ENCODE peak calls at places on chromosome 6, in six cellular contexts. B is H1, P is NCI-H2171, O is GM23248, W is left lung, G is ELR. Y is an unnamed sample.

GRCh38 chr6:135875446-135875845 is 23.9 kb downstream of the PDE7B start:
- DNase-seq in O (no peak), W (no peak), B (no peak), P (no peak), G (no peak), Y (no peak)

GRCh38 chr6:139765825-139766285 is 391.4 kb upstream of the CITED2 start:
- DNase-seq in P (no peak), B (no peak), G (peak), O (no peak), W (no peak), Y (no peak)

GRCh38 chr6:116059713-116060571 is 749 bp downstream of the FRK start:
- DNase-seq in B (no peak), P (no peak), G (no peak), W (peak), O (peak), Y (no peak)

GRCh38 chr6:16756660-16757270 is 4.5 kb downstream of the ATXN1 start:
- DNase-seq in O (no peak), B (no peak), W (no peak), G (no peak), P (no peak), Y (no peak)

GRCh38 chr6:32148722-32149576 is 2.8 kb downstream of the PRRT1 start:
- DNase-seq in O (peak), G (no peak), B (peak), P (no peak), W (peak), Y (no peak)

GRCh38 chr6:39068391-39068790 is 19.8 kb downstream of the GLP1R start:
- DNase-seq in G (no peak), O (no peak), W (no peak), B (no peak), P (no peak), Y (no peak)

GRCh38 chr6:31163922-31164321 is 5.5 kb downstream of the TCF19 start:
- DNase-seq in O (no peak), W (no peak), B (no peak), G (no peak), P (no peak), Y (no peak)

GRCh38 chr6:4780360-4780812 is 4.2 kb downstream of the CDYL start:
- DNase-seq in G (peak), B (no peak), O (peak), W (no peak), P (no peak), Y (no peak)

GRCh38 chr6:24931752-24932691 is 3.7 kb downstream of the RIPOR2 start:
- DNase-seq in O (peak), W (no peak), G (peak), B (no peak), P (no peak), Y (no peak)

GRCh38 chr6:28710466-28711191 is 184.9 kb downstream of the GPX5 start:
- DNase-seq in G (peak), P (no peak), O (no peak), W (no peak), B (peak), Y (no peak)

GRCh38 chr6:125940691-125941090 is 15.9 kb upstream of the HINT3 start:
- DNase-seq in B (no peak), P (no peak), O (peak), W (no peak), G (peak), Y (no peak)

GRCh38 chr6:38938741-38939140 is 109.8 kb upstream of the GLP1R start:
- DNase-seq in P (no peak), W (no peak), O (no peak), B (no peak), G (no peak), Y (no peak)

GRCh38 chr6:163180874-163181541 is 233.5 kb upstream of the QKI start:
- DNase-seq in O (peak), B (peak), W (no peak), P (no peak), G (peak), Y (no peak)

GRCh38 chr6:111553580-111553979 is 52.1 kb downstream of the TRAF3IP2 start:
- DNase-seq in G (no peak), O (no peak), P (no peak), W (no peak), B (no peak), Y (no peak)

GRCh38 chr6:84461461-84461860 is 234.0 kb upstream of the CEP162 start:
- DNase-seq in G (no peak), W (no peak), O (no peak), P (no peak), B (no peak), Y (no peak)

GRCh38 chr6:33670971-33671370 is 40.5 kb downstream of the UQCC2 start:
- DNase-seq in O (no peak), B (no peak), G (no peak), P (no peak), W (no peak), Y (no peak)

GRCh38 chr6:133856911-133857310 is 32.0 kb upstream of the TCF21 start:
- DNase-seq in W (no peak), P (no peak), B (no peak), O (no peak), G (no peak), Y (no peak)

GRCh38 chr6:63803371-63803770 is 167.8 kb downstream of the PHF3 start:
- DNase-seq in W (no peak), P (no peak), O (no peak), G (no peak), B (no peak), Y (no peak)